ENCODE peak calls at places on chromosomes 1 and 21, in six cellular contexts. S is cardiac fibroblast, Y is cardiac muscle cell, R is pancreas, P is WTC11, Q is fibroblast of lung. K is an unnamed sample.

GRCh38 chr1:228998179-228998578 is 262.9 kb downstream of the RHOU start:
- DNase-seq in S (no peak), Y (no peak), R (peak; percentile 43), P (no peak), Q (no peak), K (no peak)

GRCh38 chr1:118948351-118948750 is 39.8 kb downstream of the TBX15 start:
- DNase-seq in S (peak; percentile 18), Y (no peak), R (no peak), P (no peak), Q (no peak), K (no peak)

GRCh38 chr1:215146252-215146975 is 63.9 kb downstream of the KCNK2 start:
- DNase-seq in S (peak; percentile 68), Y (peak; percentile 5), R (no peak), P (peak; percentile 11), Q (peak; percentile 35), K (no peak)

GRCh38 chr1:207918571-207918970 is 7.6 kb upstream of the CD34 start:
- DNase-seq in S (no peak), Y (no peak), R (no peak), P (no peak), Q (no peak), K (no peak)

GRCh38 chr1:87045757-87046422 is 131.5 kb downstream of the HS2ST1 start:
- DNase-seq in S (no peak), Y (no peak), R (no peak), P (no peak), Q (peak; percentile 63), K (no peak)

GRCh38 chr1:203346060-203346754 is 4.7 kb downstream of the FMOD start:
- DNase-seq in S (no peak), Y (no peak), R (no peak), P (no peak), Q (no peak), K (no peak)

GRCh38 chr1:200099040-200099439 is 71.5 kb downstream of the NR5A2 start:
- DNase-seq in S (peak; percentile 66), Y (no peak), R (no peak), P (no peak), Q (no peak), K (no peak)

GRCh38 chr1:59401581-59401980 is 104.7 kb downstream of the FGGY start:
- DNase-seq in S (peak; percentile 9), Y (no peak), R (no peak), P (no peak), Q (no peak), K (no peak)

GRCh38 chr1:112026018-112026417 is 36.5 kb upstream of the KCND3 start:
- DNase-seq in S (no peak), Y (no peak), R (no peak), P (no peak), Q (peak; percentile 61), K (no peak)

GRCh38 chr1:95040032-95040525 is 32.7 kb downstream of the ALG14 start:
- DNase-seq in S (no peak), Y (no peak), R (no peak), P (no peak), Q (no peak), K (no peak)

GRCh38 chr21:39251326-39251725 is 62.1 kb downstream of the BRWD1 start:
- DNase-seq in S (peak; percentile 12), Y (no peak), R (no peak), P (no peak), Q (no peak), K (no peak)

GRCh38 chr1:54342764-54343687 is 63.2 kb downstream of the SSBP3 start:
- DNase-seq in S (no peak), Y (no peak), R (no peak), P (no peak), Q (no peak), K (no peak)

GRCh38 chr1:65170511-65171142 is 22.6 kb downstream of the AK4 start:
- DNase-seq in S (peak; percentile 69), Y (no peak), R (peak; percentile 30), P (no peak), Q (no peak), K (no peak)

GRCh38 chr1:78483903-78484302 is 6.9 kb upstream of the PTGFR start:
- DNase-seq in S (peak; percentile 72), Y (no peak), R (no peak), P (peak; percentile 25), Q (peak; percentile 19), K (peak; percentile 53)

GRCh38 chr1:219710529-219711194 is 97.8 kb upstream of the ZC3H11B start:
- DNase-seq in S (peak; percentile 50), Y (no peak), R (no peak), P (no peak), Q (peak; percentile 99), K (no peak)

GRCh38 chr1:202685671-202686070 is 24.6 kb downstream of the SYT2 start:
- DNase-seq in S (no peak), Y (no peak), R (no peak), P (no peak), Q (no peak), K (peak; percentile 23)

GRCh38 chr1:215226755-215227154 is 144.2 kb downstream of the KCNK2 start:
- DNase-seq in S (no peak), Y (no peak), R (no peak), P (no peak), Q (peak; percentile 10), K (no peak)

GRCh38 chr1:165645654-165646366 is 14.8 kb downstream of the MGST3 start:
- DNase-seq in S (no peak), Y (no peak), R (peak; percentile 41), P (no peak), Q (peak; percentile 25), K (no peak)

GRCh38 chr1:28779751-28780150 is 32.2 kb upstream of the OPRD1 start:
- DNase-seq in S (no peak), Y (no peak), R (no peak), P (no peak), Q (no peak), K (no peak)

GRCh38 chr1:77282187-77282865 is 507 bp downstream of the AK5 start:
- DNase-seq in S (peak; percentile 49), Y (peak; percentile 20), R (no peak), P (peak; percentile 45), Q (peak; percentile 22), K (peak; percentile 76)

GRCh38 chr1:68174173-68175113 is 57.9 kb downstream of the WLS start:
- DNase-seq in S (peak; percentile 97), Y (peak; percentile 41), R (peak; percentile 75), P (no peak), Q (peak; percentile 98), K (no peak)

GRCh38 chr1:85576642-85577420 is 3.7 kb upstream of the CCN1 start:
- DNase-seq in S (peak; percentile 92), Y (peak; percentile 91), R (peak; percentile 72), P (peak; percentile 83), Q (peak; percentile 90), K (peak; percentile 82)

DNA sequence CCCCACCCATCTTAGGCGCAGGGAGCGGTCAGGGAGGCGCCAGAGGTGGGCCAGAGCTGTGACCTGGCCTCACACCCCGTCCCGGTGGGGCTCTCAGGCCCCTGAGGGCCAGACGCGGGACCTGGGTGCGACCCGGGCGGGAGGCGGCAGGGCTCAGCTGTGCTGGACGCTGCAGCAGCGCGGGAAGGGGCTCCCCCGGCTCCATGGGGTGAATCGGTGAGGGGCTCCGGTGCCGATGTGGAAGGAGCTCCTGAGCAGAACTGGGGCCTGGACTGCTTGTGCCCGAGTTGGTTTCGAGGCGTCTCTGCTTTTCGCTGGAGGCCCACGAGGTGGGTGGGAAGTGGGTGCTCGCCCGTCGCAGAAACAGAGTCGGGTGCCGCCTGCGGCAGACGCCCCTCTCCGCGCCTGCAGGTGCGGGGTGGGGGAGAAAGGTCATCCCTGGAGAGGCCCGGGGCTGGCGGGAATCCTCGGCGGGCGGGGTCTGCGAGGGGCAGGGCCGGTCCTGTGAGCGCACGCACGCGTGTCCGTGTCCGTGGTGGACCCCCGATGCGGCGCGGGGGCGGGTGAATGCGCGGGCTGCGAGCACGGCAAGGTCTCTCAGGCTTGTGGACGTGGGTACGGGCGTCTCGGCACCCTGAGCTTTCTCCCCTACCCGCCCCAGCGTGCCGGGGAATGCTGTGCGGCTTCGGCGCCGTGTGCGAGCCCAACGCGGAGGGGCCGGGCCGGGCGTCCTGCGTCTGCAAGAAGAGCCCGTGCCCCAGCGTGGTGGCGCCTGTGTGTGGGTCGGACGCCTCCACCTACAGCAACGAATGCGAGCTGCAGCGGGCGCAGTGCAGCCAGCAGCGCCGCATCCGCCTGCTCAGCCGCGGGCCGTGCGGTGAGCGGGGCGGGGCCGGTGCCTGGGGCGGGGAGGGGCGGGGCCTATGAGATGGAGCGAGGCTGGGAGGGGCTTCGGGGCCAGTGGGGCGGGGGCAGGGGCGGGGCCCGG is 20.4 kb downstream of the AGRN start:
- DNase-seq in S (peak; percentile 72), Y (peak; percentile 91), R (peak; percentile 55), P (peak; percentile 83), Q (peak; percentile 88), K (peak; percentile 92)
- TF ChIP-seq CTCF in S (no peak), Y (no peak), R (no peak), P (no peak), Q (peak; percentile 4), K (peak; percentile 20)

GRCh38 chr1:152398812-152399698 is 15.0 kb downstream of the CRNN start:
- DNase-seq in S (peak; percentile 14), Y (no peak), R (no peak), P (no peak), Q (peak; percentile 6), K (no peak)
- TF ChIP-seq CTCF in S (peak; percentile 33), Y (peak; percentile 35), R (peak; percentile 18), P (no peak), Q (no peak), K (no peak)

DNA sequence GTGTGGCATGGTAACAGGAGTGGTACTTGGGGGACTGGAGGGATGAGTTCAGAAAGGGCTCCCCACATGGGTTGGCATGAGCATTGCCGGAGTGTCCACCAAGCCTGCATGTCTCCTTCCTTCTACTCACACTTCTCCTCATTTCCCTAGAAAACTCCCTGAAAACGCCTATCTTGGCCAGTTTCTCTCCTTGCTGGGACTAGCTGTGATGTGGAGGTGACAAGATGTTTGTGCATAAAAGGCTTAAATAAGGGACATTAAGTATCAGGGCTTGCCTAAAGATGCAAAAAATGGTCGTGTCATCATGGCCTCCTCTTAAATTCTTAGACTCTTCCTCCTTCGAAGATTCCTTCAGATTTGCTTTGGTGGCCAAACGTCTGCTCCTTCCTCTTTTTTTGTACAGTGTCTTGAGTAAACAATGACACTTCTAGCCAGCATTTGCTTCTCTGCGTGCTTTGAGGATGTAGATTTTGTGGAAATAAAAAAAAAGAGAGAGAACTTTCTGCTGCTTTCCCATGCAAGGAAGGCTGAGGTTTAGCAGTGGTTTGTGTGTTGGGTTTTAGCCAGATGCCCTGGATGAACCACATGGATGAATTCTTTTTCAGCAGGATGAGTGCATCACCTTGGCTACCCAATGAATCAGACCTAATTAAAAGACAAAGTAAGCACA is 239.1 kb upstream of the IRF2BP2 start:
- DNase-seq in S (peak; percentile 71), Y (no peak), R (no peak), P (no peak), Q (peak; percentile 97), K (no peak)
- TF ChIP-seq CTCF in S (no peak), Y (no peak), R (no peak), P (no peak), Q (no peak), K (no peak)

DNA sequence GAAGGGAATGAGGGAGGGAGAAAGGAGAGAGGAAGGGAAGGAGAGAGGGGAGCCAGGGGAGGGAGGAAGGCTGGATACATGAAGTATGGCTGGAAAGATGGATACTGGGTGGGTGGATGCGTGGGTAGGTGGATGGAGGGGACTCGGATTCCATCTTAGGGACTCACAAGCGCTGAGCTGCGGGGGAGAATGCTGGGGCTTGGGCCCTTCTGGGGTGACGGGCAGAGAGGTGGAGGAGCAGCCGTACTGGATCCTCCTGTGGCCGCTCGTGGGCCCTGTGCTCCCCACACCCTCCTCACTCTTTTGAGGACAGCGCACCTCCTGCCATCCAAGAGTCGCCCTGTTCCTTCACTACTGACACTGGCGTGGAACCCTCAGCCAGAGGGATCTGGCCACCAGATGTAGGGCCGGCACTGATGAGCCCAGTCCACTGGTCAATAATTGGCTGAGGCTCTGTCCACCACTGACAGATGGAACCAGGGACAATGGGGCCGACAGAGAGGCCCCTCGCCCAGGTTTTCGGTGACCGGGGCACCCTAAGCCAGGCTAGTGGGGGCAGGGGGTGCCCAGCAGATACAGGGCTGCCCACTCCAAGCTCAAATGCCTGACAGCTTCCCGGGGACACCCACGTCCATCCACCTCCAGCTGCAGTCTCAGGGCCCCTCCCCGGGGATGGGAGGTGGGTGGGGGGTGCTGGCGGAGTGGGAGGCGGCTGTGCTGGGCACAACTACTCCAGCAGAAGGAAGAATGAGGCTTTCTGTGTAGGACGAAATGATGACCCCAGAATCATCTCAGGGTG is 4.4 kb upstream of the ACTRT2 start:
- DNase-seq in S (no peak), Y (no peak), R (no peak), P (no peak), Q (no peak), K (peak; percentile 56)
- TF ChIP-seq CTCF in S (no peak), Y (no peak), R (no peak), P (no peak), Q (no peak), K (no peak)